ENCODE peak calls at places on chromosome 16, in six cellular contexts. U is SK-N-SH, B is left ventricle myocardium inferior, C is foreskin keratinocyte, G is coronary artery, P is BE2C. R is an unnamed sample.

GRCh38 chr16:79286646-79287423 is 313.7 kb downstream of the MAF start:
- DNase-seq in U (no peak), B (peak), C (no peak), G (no peak), P (no peak), R (no peak)

GRCh38 chr16:82935781-82936180 is 309.0 kb downstream of the CDH13 start:
- DNase-seq in U (no peak), B (no peak), C (no peak), G (no peak), P (no peak), R (no peak)

GRCh38 chr16:19861811-19862327 is 22.8 kb downstream of the GPRC5B start:
- DNase-seq in U (no peak), B (no peak), C (no peak), G (no peak), P (no peak), R (no peak)

GRCh38 chr16:56618138-56618537 is 7.4 kb upstream of the MT1E start:
- DNase-seq in U (no peak), B (no peak), C (no peak), G (no peak), P (no peak), R (no peak)

GRCh38 chr16:13896543-13897182 is 23.3 kb upstream of the ERCC4 start:
- DNase-seq in U (no peak), B (no peak), C (no peak), G (no peak), P (no peak), R (no peak)

GRCh38 chr16:84048871-84049270 is 6.3 kb upstream of the SLC38A8 start:
- DNase-seq in U (no peak), B (no peak), C (no peak), G (no peak), P (no peak), R (no peak)

GRCh38 chr16:70746708-70747424 is 54.1 kb downstream of the VAC14 start:
- DNase-seq in U (no peak), B (peak), C (peak), G (peak), P (no peak), R (no peak)

GRCh38 chr16:83779881-83780280 is 27.9 kb upstream of the HSBP1 start:
- DNase-seq in U (peak), B (no peak), C (no peak), G (no peak), P (no peak), R (no peak)

GRCh38 chr16:7614022-7614795 is 281.6 kb downstream of the RBFOX1 start:
- DNase-seq in U (no peak), B (no peak), C (no peak), G (no peak), P (no peak), R (no peak)

GRCh38 chr16:87348616-87349157 is 31.5 kb upstream of the C16orf95 start:
- DNase-seq in U (no peak), B (no peak), C (no peak), G (no peak), P (no peak), R (no peak)

GRCh38 chr16:27762441-27762840 is 212.5 kb downstream of the KATNIP start:
- DNase-seq in U (no peak), B (no peak), C (no peak), G (no peak), P (no peak), R (no peak)

GRCh38 chr16:57952909-57953308 is 18.0 kb downstream of the CNGB1 start:
- DNase-seq in U (no peak), B (no peak), C (no peak), G (no peak), P (no peak), R (no peak)

GRCh38 chr16:7013990-7014389 is 318.7 kb upstream of the RBFOX1 start:
- DNase-seq in U (no peak), B (no peak), C (no peak), G (no peak), P (no peak), R (no peak)

GRCh38 chr16:25966172-25967097 is 274.7 kb downstream of the HS3ST4 start:
- DNase-seq in U (no peak), B (no peak), C (no peak), G (no peak), P (no peak), R (no peak)

GRCh38 chr16:4038448-4038847 is 77.8 kb downstream of the ADCY9 start:
- DNase-seq in U (no peak), B (no peak), C (no peak), G (no peak), P (no peak), R (no peak)

GRCh38 chr16:74984194-74984669 is 691 bp downstream of the WDR59 start:
- DNase-seq in U (no peak), B (no peak), C (peak), G (no peak), P (peak), R (no peak)

GRCh38 chr16:9441021-9441420 is 349.6 kb downstream of the HAPSTR1 start:
- DNase-seq in U (no peak), B (no peak), C (no peak), G (no peak), P (no peak), R (no peak)

GRCh38 chr16:82641336-82641984 is 14.7 kb downstream of the CDH13 start:
- DNase-seq in U (no peak), B (no peak), C (no peak), G (no peak), P (no peak), R (no peak)

GRCh38 chr16:49643429-49644142 is 212.3 kb downstream of the ZNF423 start:
- DNase-seq in U (no peak), B (no peak), C (no peak), G (peak), P (no peak), R (no peak)

GRCh38 chr16:52912565-52913173 is 140.0 kb downstream of the CHD9NB start:
- DNase-seq in U (peak), B (peak), C (peak), G (no peak), P (peak), R (no peak)

GRCh38 chr16:78563905-78564304 is 464.5 kb downstream of the WWOX start:
- DNase-seq in U (no peak), B (no peak), C (peak), G (no peak), P (no peak), R (no peak)

GRCh38 chr16:72066747-72067146 is 3.7 kb downstream of the HPR start:
- DNase-seq in U (peak), B (no peak), C (peak), G (no peak), P (no peak), R (no peak)

GRCh38 chr16:75957870-75958269 is 231.6 kb upstream of the CPHXL start:
- DNase-seq in U (no peak), B (no peak), C (no peak), G (no peak), P (no peak), R (no peak)

GRCh38 chr16:54342001-54342776 is 55.6 kb upstream of the IRX3 start:
- DNase-seq in U (no peak), B (no peak), C (peak), G (no peak), P (no peak), R (no peak)

GRCh38 chr16:13291934-13292333 is 390.5 kb downstream of the SHISA9 start:
- DNase-seq in U (no peak), B (no peak), C (no peak), G (no peak), P (no peak), R (no peak)

GRCh38 chr16:87149051-87149450 is 168.1 kb downstream of the C16orf95 start:
- DNase-seq in U (no peak), B (no peak), C (peak), G (no peak), P (no peak), R (no peak)

GRCh38 chr16:2473425-2473926 is 1.5 kb upstream of the TBC1D24 start:
- DNase-seq in U (peak), B (no peak), C (no peak), G (no peak), P (no peak), R (no peak)

GRCh38 chr16:27639588-27640276 is 89.8 kb downstream of the KATNIP start:
- DNase-seq in U (peak), B (no peak), C (peak), G (no peak), P (peak), R (no peak)

GRCh38 chr16:68186877-68187276 is 49.0 kb downstream of the ESRP2 start:
- DNase-seq in U (no peak), B (no peak), C (no peak), G (no peak), P (no peak), R (no peak)
- TF ChIP-seq CTCF in U (no peak), B (no peak), C (no peak), G (no peak), P (no peak), R (no peak)

GRCh38 chr16:69563605-69564580 is 1.9 kb upstream of the NFAT5 start:
- DNase-seq in U (no peak), B (no peak), C (peak), G (no peak), P (peak), R (no peak)
- TF ChIP-seq CTCF in U (no peak), B (no peak), C (peak), G (no peak), P (no peak), R (no peak)

GRCh38 chr16:85832578-85833539 is 33.4 kb downstream of the COX4I1 start:
- DNase-seq in U (no peak), B (no peak), C (no peak), G (no peak), P (no peak), R (no peak)
- TF ChIP-seq CTCF in U (no peak), B (no peak), C (no peak), G (no peak), P (no peak), R (no peak)

GRCh38 chr16:11497329-11497805 is 89.4 kb downstream of the LITAF start:
- DNase-seq in U (peak), B (peak), C (peak), G (peak), P (peak), R (peak)
- TF ChIP-seq CTCF in U (peak), B (peak), C (peak), G (no peak), P (no peak), R (no peak)

GRCh38 chr16:67608367-67608766 is 36.6 kb upstream of the CARMIL2 start:
- DNase-seq in U (no peak), B (no peak), C (no peak), G (no peak), P (no peak), R (no peak)

GRCh38 chr16:67613808-67614207 is 31.1 kb upstream of the CARMIL2 start:
- DNase-seq in U (no peak), B (no peak), C (no peak), G (no peak), P (peak), R (no peak)
- TF ChIP-seq CTCF in U (peak), B (no peak), C (peak), G (no peak), P (peak), R (peak)

GRCh38 chr16:5056347-5056746 is 9.4 kb downstream of the C16orf89 start:
- DNase-seq in U (peak), B (no peak), C (peak), G (no peak), P (peak), R (no peak)

GRCh38 chr16:5060073-5060641 is 5.6 kb downstream of the C16orf89 start:
- DNase-seq in U (no peak), B (no peak), C (no peak), G (no peak), P (no peak), R (no peak)

GRCh38 chr16:5059386-5060072 is 6.2 kb downstream of the C16orf89 start:
- DNase-seq in U (no peak), B (no peak), C (no peak), G (no peak), P (no peak), R (no peak)

GRCh38 chr16:5054876-5055865 is 10.6 kb downstream of the C16orf89 start:
- DNase-seq in U (no peak), B (no peak), C (no peak), G (no peak), P (no peak), R (no peak)

DNA sequence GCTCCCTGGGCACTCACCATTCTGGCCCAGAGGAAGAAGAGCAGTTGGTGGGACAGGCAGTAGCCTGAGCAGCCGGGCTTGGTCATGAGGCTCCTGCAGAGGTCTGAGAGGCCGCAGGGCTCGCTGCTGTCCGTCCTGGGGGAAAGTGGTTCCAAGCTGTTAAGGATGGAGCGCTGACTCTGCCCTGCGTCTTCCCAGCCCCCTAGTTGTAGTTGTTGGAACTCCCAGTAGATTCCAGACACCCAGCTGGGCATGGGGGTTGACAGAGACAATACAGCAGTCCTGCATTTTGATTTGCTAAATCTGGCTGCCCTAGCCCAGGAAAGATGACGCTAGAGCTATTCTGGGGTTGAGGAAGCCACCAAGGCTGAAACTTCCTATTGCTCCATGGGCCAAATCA is 7.3 kb downstream of the C16orf89 start:
- DNase-seq in U (peak), B (no peak), C (no peak), G (no peak), P (peak), R (no peak)
- TF ChIP-seq CTCF in U (peak), B (no peak), C (peak), G (no peak), P (peak), R (peak)

GRCh38 chr16:90031931-90032663 is 12.8 kb upstream of the DBNDD1 start:
- DNase-seq in U (peak), B (no peak), C (peak), G (no peak), P (no peak), R (no peak)
- TF ChIP-seq CTCF in U (no peak), B (no peak), C (no peak), G (no peak), P (no peak), R (no peak)

DNA sequence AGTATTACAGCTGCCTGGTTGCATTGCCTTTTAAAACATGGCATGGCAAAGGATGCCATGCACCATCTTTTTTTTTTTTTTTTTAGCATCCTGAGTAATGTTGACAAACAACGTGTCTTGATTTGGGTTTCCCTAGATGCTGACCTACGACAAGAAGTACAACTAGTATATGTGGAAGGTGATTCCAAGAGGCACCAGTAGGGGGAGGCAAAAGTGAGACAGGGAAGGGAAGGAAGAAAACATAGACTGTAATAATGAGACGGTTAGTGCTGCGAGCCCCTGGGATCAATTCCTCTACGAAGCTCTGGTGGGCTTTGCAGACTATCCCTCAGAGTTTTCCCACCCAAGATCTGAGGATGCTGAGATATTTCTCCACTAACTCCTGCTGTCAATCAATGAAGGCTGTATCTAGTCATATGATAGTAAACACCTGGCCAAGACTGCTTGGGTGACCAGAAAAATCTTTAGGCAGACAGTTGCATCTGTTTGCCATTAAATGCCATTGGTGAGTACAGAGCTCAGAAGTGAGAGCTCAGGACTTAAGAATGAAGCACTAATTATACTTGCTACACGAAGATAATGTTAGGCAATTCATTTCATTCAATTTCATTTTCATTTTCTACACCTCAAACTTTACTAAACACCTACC is 458.6 kb upstream of the GOT2 start:
- DNase-seq in U (peak), B (no peak), C (no peak), G (no peak), P (peak), R (no peak)
- TF ChIP-seq CTCF in U (peak), B (peak), C (no peak), G (no peak), P (peak), R (peak)